ENCODE peak calls at places on chromosomes 6 and 20, in five cellular contexts. One of them, this sample, is unnamed.

GRCh38 chr20:33301192-33301930 is 18.3 kb downstream of the BPIFB1 start:
- DNase-seq in choroid plexus epithelial cell: peak
- DNase-seq in astrocyte of the spinal cord: no peak
- DNase-seq in pons: no peak
- DNase-seq in ovary: no peak
- DNase-seq in this sample: no peak

GRCh38 chr6:108947114-108947854 is 99.1 kb downstream of the ARMC2 start:
- DNase-seq in astrocyte of the spinal cord: peak
- DNase-seq in choroid plexus epithelial cell: peak
- DNase-seq in pons: no peak
- DNase-seq in ovary: no peak
- DNase-seq in this sample: peak

GRCh38 chr6:2961971-2962370 is 9.4 kb downstream of the SERPINB6 start:
- DNase-seq in astrocyte of the spinal cord: no peak
- DNase-seq in choroid plexus epithelial cell: no peak
- DNase-seq in ovary: no peak
- DNase-seq in pons: no peak
- DNase-seq in this sample: no peak

GRCh38 chr20:5785146-5785545 is 34.9 kb downstream of the SHLD1 start:
- DNase-seq in pons: no peak
- DNase-seq in ovary: no peak
- DNase-seq in astrocyte of the spinal cord: no peak
- DNase-seq in choroid plexus epithelial cell: no peak
- DNase-seq in this sample: no peak

GRCh38 chr20:53943522-53944291 is 126.7 kb downstream of the BCAS1 start:
- DNase-seq in choroid plexus epithelial cell: peak
- DNase-seq in astrocyte of the spinal cord: peak
- DNase-seq in pons: peak
- DNase-seq in ovary: peak
- DNase-seq in this sample: no peak

GRCh38 chr6:124480021-124480430 is 482.2 kb upstream of the RNF217 start:
- DNase-seq in astrocyte of the spinal cord: peak
- DNase-seq in choroid plexus epithelial cell: peak
- DNase-seq in ovary: no peak
- DNase-seq in pons: no peak
- DNase-seq in this sample: peak

GRCh38 chr6:39430446-39430845 is 107.9 kb upstream of the KCNK16 start:
- DNase-seq in ovary: no peak
- DNase-seq in pons: no peak
- DNase-seq in choroid plexus epithelial cell: no peak
- DNase-seq in astrocyte of the spinal cord: no peak
- DNase-seq in this sample: no peak

GRCh38 chr6:145086197-145086596 is 649.1 kb downstream of the EPM2A start:
- DNase-seq in choroid plexus epithelial cell: peak
- DNase-seq in astrocyte of the spinal cord: peak
- DNase-seq in ovary: no peak
- DNase-seq in pons: no peak
- DNase-seq in this sample: no peak

GRCh38 chr6:35049885-35050284 is 91.3 kb downstream of the TCP11 start:
- DNase-seq in ovary: no peak
- DNase-seq in astrocyte of the spinal cord: peak
- DNase-seq in choroid plexus epithelial cell: peak
- DNase-seq in pons: peak
- DNase-seq in this sample: no peak

GRCh38 chr6:112879920-112880413 is 532.8 kb downstream of the RFPL4B start:
- DNase-seq in astrocyte of the spinal cord: no peak
- DNase-seq in pons: peak
- DNase-seq in ovary: no peak
- DNase-seq in choroid plexus epithelial cell: no peak
- DNase-seq in this sample: no peak

GRCh38 chr6:44265003-44265842 is at the start of gene NFKBIE:
- DNase-seq in choroid plexus epithelial cell: peak
- DNase-seq in pons: peak
- DNase-seq in astrocyte of the spinal cord: peak
- DNase-seq in ovary: peak
- DNase-seq in this sample: peak

GRCh38 chr20:47024461-47024937 is 129.9 kb downstream of the EYA2 start:
- DNase-seq in ovary: no peak
- DNase-seq in choroid plexus epithelial cell: no peak
- DNase-seq in pons: peak
- DNase-seq in astrocyte of the spinal cord: no peak
- DNase-seq in this sample: peak

GRCh38 chr6:17580518-17581048 is 19.5 kb upstream of the FAM8A1 start:
- DNase-seq in choroid plexus epithelial cell: peak
- DNase-seq in ovary: peak
- DNase-seq in pons: no peak
- DNase-seq in astrocyte of the spinal cord: peak
- DNase-seq in this sample: no peak

GRCh38 chr6:73803562-73804221 is 107.7 kb downstream of the CD109 start:
- DNase-seq in ovary: no peak
- DNase-seq in pons: peak
- DNase-seq in choroid plexus epithelial cell: peak
- DNase-seq in astrocyte of the spinal cord: peak
- DNase-seq in this sample: peak

GRCh38 chr6:75199856-75200255 is 6.0 kb downstream of the COL12A1 start:
- DNase-seq in pons: no peak
- DNase-seq in ovary: no peak
- DNase-seq in choroid plexus epithelial cell: no peak
- DNase-seq in astrocyte of the spinal cord: peak
- DNase-seq in this sample: no peak

GRCh38 chr6:139316622-139317317 is 25.0 kb upstream of the TXLNB start:
- DNase-seq in astrocyte of the spinal cord: peak
- DNase-seq in choroid plexus epithelial cell: no peak
- DNase-seq in ovary: no peak
- DNase-seq in pons: no peak
- DNase-seq in this sample: peak

GRCh38 chr6:131387706-131388455 is 185.1 kb upstream of the ARG1 start:
- DNase-seq in ovary: no peak
- DNase-seq in choroid plexus epithelial cell: no peak
- DNase-seq in pons: no peak
- DNase-seq in astrocyte of the spinal cord: no peak
- DNase-seq in this sample: no peak

GRCh38 chr6:125945378-125946141 is 11.0 kb upstream of the HINT3 start:
- DNase-seq in choroid plexus epithelial cell: peak
- DNase-seq in ovary: no peak
- DNase-seq in astrocyte of the spinal cord: no peak
- DNase-seq in pons: no peak
- DNase-seq in this sample: no peak

GRCh38 chr20:1811621-1812498 is 83.3 kb upstream of the SIRPA start:
- DNase-seq in astrocyte of the spinal cord: no peak
- DNase-seq in choroid plexus epithelial cell: no peak
- DNase-seq in ovary: no peak
- DNase-seq in pons: peak
- DNase-seq in this sample: peak

GRCh38 chr20:4064118-4064962 is 49.0 kb upstream of the RNF24 start:
- DNase-seq in pons: peak
- DNase-seq in ovary: peak
- DNase-seq in astrocyte of the spinal cord: peak
- DNase-seq in choroid plexus epithelial cell: peak
- DNase-seq in this sample: peak

GRCh38 chr6:7324520-7324919 is 11.5 kb upstream of the SSR1 start:
- DNase-seq in astrocyte of the spinal cord: no peak
- DNase-seq in ovary: no peak
- DNase-seq in pons: peak
- DNase-seq in choroid plexus epithelial cell: no peak
- DNase-seq in this sample: no peak

GRCh38 chr6:33808781-33809180 is 5.0 kb upstream of the MLN start:
- DNase-seq in astrocyte of the spinal cord: no peak
- DNase-seq in ovary: no peak
- DNase-seq in choroid plexus epithelial cell: no peak
- DNase-seq in pons: no peak
- DNase-seq in this sample: no peak

GRCh38 chr6:150527100-150527499 is 72.6 kb upstream of the PLEKHG1 start:
- DNase-seq in choroid plexus epithelial cell: no peak
- DNase-seq in ovary: no peak
- DNase-seq in astrocyte of the spinal cord: peak
- DNase-seq in pons: no peak
- DNase-seq in this sample: peak

This sample was measured in renal cortical epithelial cell.